ENCODE peak calls at places on chromosomes 13 and 19, in six cellular contexts. W, F, U, D, H and L are unnamed samples.

GRCh38 chr13:44231786-44232516 is 141.7 kb upstream of the SERP2 start:
- DNase-seq in W (no peak), F (no peak), U (no peak), D (peak), H (peak), L (peak)

GRCh38 chr19:50562996-50563395 is 5.2 kb downstream of the LRRC4B start:
- DNase-seq in W (no peak), F (no peak), U (no peak), D (no peak), H (no peak), L (no peak)

GRCh38 chr13:80359459-80360297 is 18.8 kb upstream of the SPRY2 start:
- DNase-seq in W (no peak), F (no peak), U (no peak), D (no peak), H (peak), L (no peak)

GRCh38 chr13:109274188-109274821 is 512.1 kb downstream of the IRS2 start:
- DNase-seq in W (no peak), F (no peak), U (no peak), D (peak), H (peak), L (peak)

GRCh38 chr19:472005-472858 is 11.4 kb upstream of the SHC2 start:
- DNase-seq in W (no peak), F (no peak), U (no peak), D (peak), H (peak), L (no peak)

GRCh38 chr13:21458457-21458815 is 667 bp downstream of the ZDHHC20 start:
- DNase-seq in W (peak), F (no peak), U (peak), D (peak), H (peak), L (peak)

GRCh38 chr13:43816401-43816889 is 29.7 kb upstream of the ENOX1 start:
- DNase-seq in W (no peak), F (no peak), U (no peak), D (no peak), H (no peak), L (no peak)

GRCh38 chr13:27450921-27451461 is 627 bp upstream of the MTIF3 start:
- DNase-seq in W (peak), F (no peak), U (peak), D (peak), H (peak), L (no peak)

GRCh38 chr19:6887326-6887725 is at the start of gene ADGRE1:
- DNase-seq in W (no peak), F (no peak), U (no peak), D (no peak), H (no peak), L (no peak)

GRCh38 chr13:79409828-79410227 is 3.8 kb upstream of the RBM26 start:
- DNase-seq in W (no peak), F (no peak), U (no peak), D (no peak), H (no peak), L (no peak)

GRCh38 chr13:110185696-110186095 is 121.3 kb downstream of the COL4A1 start:
- DNase-seq in W (no peak), F (no peak), U (no peak), D (no peak), H (no peak), L (no peak)

GRCh38 chr13:99269627-99270252 is 11.6 kb upstream of the GPR18 start:
- DNase-seq in W (peak), F (peak), U (peak), D (peak), H (peak), L (peak)

GRCh38 chr19:32223595-32224370 is 121.6 kb upstream of the ZNF507 start:
- DNase-seq in W (no peak), F (no peak), U (no peak), D (no peak), H (peak), L (no peak)

GRCh38 chr19:11226716-11227166 is 12.7 kb upstream of the ANGPTL8 start:
- DNase-seq in W (no peak), F (no peak), U (no peak), D (no peak), H (no peak), L (no peak)

GRCh38 chr19:4267101-4267900 is 11.8 kb upstream of the SHD start:
- DNase-seq in W (peak), F (no peak), U (peak), D (peak), H (peak), L (peak)

GRCh38 chr19:19642506-19643157 is 825 bp downstream of the GMIP start:
- DNase-seq in W (peak), F (no peak), U (no peak), D (peak), H (no peak), L (peak)

GRCh38 chr19:4534836-4535658 is at the start of gene PLIN5:
- DNase-seq in W (peak), F (peak), U (peak), D (peak), H (peak), L (peak)

GRCh38 chr19:41172297-41173164 is 20.5 kb upstream of the CYP2S1 start:
- DNase-seq in W (no peak), F (no peak), U (no peak), D (no peak), H (no peak), L (no peak)

GRCh38 chr13:109101550-109102144 is 472.2 kb downstream of the MYO16 start:
- DNase-seq in W (no peak), F (no peak), U (no peak), D (no peak), H (no peak), L (no peak)

GRCh38 chr13:33480561-33480960 is 195.0 kb upstream of the STARD13 start:
- DNase-seq in W (no peak), F (no peak), U (no peak), D (peak), H (no peak), L (no peak)

GRCh38 chr13:46896346-46897138 is at the start of gene HTR2A:
- DNase-seq in W (no peak), F (no peak), U (peak), D (peak), H (peak), L (no peak)

GRCh38 chr13:52452470-52452869 is 2.0 kb upstream of the VPS36 start:
- DNase-seq in W (no peak), F (no peak), U (no peak), D (no peak), H (no peak), L (no peak)

GRCh38 chr13:97109256-97109655 is 112.9 kb upstream of the MBNL2 start:
- DNase-seq in W (no peak), F (no peak), U (no peak), D (no peak), H (no peak), L (no peak)

GRCh38 chr19:2282062-2282861 is at the start of gene PEAK3:
- DNase-seq in W (no peak), F (no peak), U (peak), D (peak), H (peak), L (no peak)

GRCh38 chr13:48349525-48349924 is 46.0 kb downstream of the RB1 start:
- DNase-seq in W (no peak), F (no peak), U (no peak), D (no peak), H (no peak), L (no peak)

GRCh38 chr19:3725640-3726310 is 17.6 kb downstream of the TJP3 start:
- DNase-seq in W (no peak), F (no peak), U (no peak), D (peak), H (peak), L (no peak)

GRCh38 chr13:75675421-75675820 is 39.3 kb downstream of the LMO7 start:
- DNase-seq in W (no peak), F (no peak), U (no peak), D (no peak), H (no peak), L (no peak)

GRCh38 chr13:40895715-40896184 is 106.3 kb downstream of the SLC25A15 start:
- DNase-seq in W (no peak), F (no peak), U (no peak), D (no peak), H (no peak), L (no peak)

GRCh38 chr19:34220472-34221063 is 33.8 kb upstream of the GARRE1 start:
- DNase-seq in W (peak), F (peak), U (peak), D (peak), H (peak), L (peak)

GRCh38 chr13:110119943-110120905 is 186.7 kb downstream of the COL4A1 start:
- DNase-seq in W (no peak), F (no peak), U (no peak), D (no peak), H (no peak), L (peak)